ENCODE peak calls at places on chromosome 22, in nine cellular contexts. V is stimulated activated CD8-positive, alpha-beta memory T cell treated with anti-CD3 and anti-CD28 coated beads, Interleukin-15, amount 100 ng/mL, for 1 hour; E is NCI-H187; C is omental fat pad; O is stimulated activated CD4-positive, alpha-beta T cell treated with anti-CD3 and anti-CD28 coated beads, Interleukin-1b, Interleukin-23, amount 100 ng/mL, for 1 hour; D is smooth muscle cell of the brain vasculature; R is left colon; F is HFFc6; Y is CD4-positive, alpha-beta memory T cell. H is an unnamed sample.

GRCh38 chr22:24001314-24001713 is 3.9 kb downstream of the GSTT4 start:
- DNase-seq in Y (no peak), D (no peak), R (no peak), E (no peak), C (no peak), V (no peak), O (no peak), F (no peak), H (no peak)

GRCh38 chr22:20641919-20642579 is 131.9 kb upstream of the SERPIND1 start:
- DNase-seq in D (no peak), V (no peak), O (no peak), E (no peak), F (no peak), Y (no peak), C (no peak), R (no peak), H (no peak)

GRCh38 chr22:49763138-49763537 is 64.5 kb downstream of the BRD1 start:
- DNase-seq in E (no peak), C (no peak), R (no peak), D (no peak), Y (no peak), F (no peak), V (no peak), O (no peak), H (no peak)

GRCh38 chr22:45928726-45929359 is 48.1 kb downstream of the WNT7B start:
- DNase-seq in C (no peak), E (no peak), O (no peak), V (no peak), D (no peak), R (no peak), Y (no peak), F (no peak), H (no peak)

GRCh38 chr22:48096411-48096810 is 1334.0 kb downstream of the TBC1D22A start:
- DNase-seq in R (no peak), E (no peak), Y (no peak), D (no peak), C (no peak), V (no peak), O (no peak), F (no peak), H (no peak)

GRCh38 chr22:31160328-31160978 is 471 bp downstream of the RNF185 start:
- DNase-seq in V (no peak), C (no peak), O (no peak), R (peak), D (no peak), Y (peak), F (no peak), E (no peak), H (no peak)

GRCh38 chr22:22362939-22363338 is 118.4 kb downstream of the VPREB1 start:
- DNase-seq in R (no peak), Y (no peak), D (no peak), E (no peak), C (no peak), V (no peak), F (no peak), O (no peak), H (no peak)

GRCh38 chr22:27545071-27545470 is 256.5 kb downstream of the MN1 start:
- DNase-seq in E (no peak), C (no peak), D (no peak), R (no peak), F (no peak), V (no peak), O (no peak), Y (no peak), H (no peak)

GRCh38 chr22:38859581-38860290 is 12.3 kb downstream of the CBX6 start:
- DNase-seq in C (no peak), O (no peak), R (no peak), V (no peak), D (no peak), E (no peak), F (no peak), Y (no peak), H (no peak)

GRCh38 chr22:20526628-20527355 is 19.4 kb downstream of the MED15 start:
- DNase-seq in O (no peak), R (no peak), Y (no peak), E (no peak), C (no peak), D (no peak), F (peak), V (no peak), H (no peak)

GRCh38 chr22:27668828-27669797 is 132.4 kb downstream of the MN1 start:
- DNase-seq in O (no peak), Y (no peak), E (no peak), C (no peak), D (peak), V (no peak), F (no peak), R (peak), H (no peak)

GRCh38 chr22:46607483-46608114 is 12.6 kb upstream of the GRAMD4 start:
- DNase-seq in R (no peak), V (no peak), O (no peak), F (no peak), D (no peak), Y (no peak), E (no peak), C (no peak), H (no peak)

GRCh38 chr22:35467788-35468187 is 67.8 kb downstream of the MCM5 start:
- DNase-seq in C (no peak), E (no peak), R (peak), D (no peak), O (no peak), Y (no peak), V (no peak), F (no peak), H (no peak)

GRCh38 chr22:21568207-21569075 is 927 bp downstream of the UBE2L3 start:
- DNase-seq in F (no peak), R (peak), D (no peak), Y (peak), V (no peak), C (no peak), E (no peak), O (no peak), H (peak)

GRCh38 chr22:46108564-46109473 is 41.5 kb upstream of the PPARA start:
- DNase-seq in O (no peak), R (no peak), E (no peak), D (no peak), V (no peak), Y (no peak), C (no peak), F (peak), H (no peak)

GRCh38 chr22:38415561-38416321 is 39.3 kb downstream of the KCNJ4 start:
- DNase-seq in E (peak), O (no peak), C (no peak), R (no peak), V (no peak), Y (no peak), F (no peak), D (no peak), H (no peak)

GRCh38 chr22:32852346-32853251 is 51.1 kb downstream of the TIMP3 start:
- DNase-seq in R (peak), C (no peak), D (peak), Y (no peak), O (no peak), E (no peak), V (no peak), F (no peak), H (no peak)

GRCh38 chr22:41658869-41659268 is 29.8 kb downstream of the SNU13 start:
- DNase-seq in D (no peak), C (no peak), Y (no peak), R (no peak), E (no peak), V (no peak), F (no peak), O (no peak), H (no peak)

GRCh38 chr22:38707346-38707745 is 1.6 kb downstream of the GTPBP1 start:
- DNase-seq in F (peak), V (no peak), Y (no peak), C (no peak), R (no peak), O (no peak), D (no peak), E (no peak), H (no peak)

GRCh38 chr22:32327066-32327465 is 30.6 kb upstream of the RFPL3 start:
- DNase-seq in C (no peak), V (no peak), D (no peak), O (no peak), F (no peak), E (no peak), R (no peak), Y (no peak), H (no peak)